ENCODE peak calls at places on chromosomes 7 and 10, in four cellular contexts. H is IMR-90, U is H9, Y is H1. B is an unnamed sample.

GRCh38 chr10:110903280-110904278 is 15.4 kb downstream of the BBIP1 start:
- DNase-seq in U (no peak), H (peak), Y (no peak), B (no peak)

GRCh38 chr10:15485684-15486316 is 114.7 kb upstream of the FAM171A1 start:
- DNase-seq in U (no peak), H (no peak), Y (no peak), B (no peak)

GRCh38 chr10:132518572-132519381 is 18.8 kb upstream of the INPP5A start:
- DNase-seq in U (peak), Y (peak), H (no peak), B (peak)

GRCh38 chr10:89734616-89735015 is 33.2 kb downstream of the KIF20B start:
- DNase-seq in U (no peak), H (no peak), Y (no peak), B (no peak)

GRCh38 chr10:100569687-100570517 is 34.2 kb downstream of the HIF1AN start:
- DNase-seq in H (no peak), U (peak), Y (peak), B (peak)

GRCh38 chr10:129971381-129972144 is 7.5 kb upstream of the EBF3 start:
- DNase-seq in H (peak), Y (peak), U (peak), B (peak)

GRCh38 chr7:143393267-143394041 is 12.3 kb downstream of the ZYX start:
- DNase-seq in H (peak), U (peak), Y (no peak), B (no peak)

GRCh38 chr10:99232357-99232999 is 3.2 kb downstream of the HPSE2 start:
- DNase-seq in Y (peak), H (no peak), U (peak), B (peak)

GRCh38 chr10:128047991-128048826 is 78.0 kb downstream of the MKI67 start:
- DNase-seq in H (peak), U (no peak), Y (no peak), B (no peak)

GRCh38 chr7:54080525-54080924 is 461.6 kb upstream of the VSTM2A start:
- DNase-seq in H (no peak), Y (no peak), U (no peak), B (no peak)

GRCh38 chr7:151665363-151665762 is 145.7 kb upstream of the RHEB start:
- DNase-seq in H (peak), Y (no peak), U (no peak), B (no peak)

GRCh38 chr7:28675429-28675828 is 263.1 kb downstream of the CREB5 start:
- DNase-seq in Y (no peak), U (no peak), H (no peak), B (no peak)

GRCh38 chr10:5486852-5487235 is 12.5 kb downstream of the CALML5 start:
- DNase-seq in U (no peak), H (no peak), Y (no peak), B (no peak)

GRCh38 chr10:87925570-87925969 is 62.1 kb downstream of the PTEN start:
- DNase-seq in U (no peak), Y (no peak), H (no peak), B (no peak)

GRCh38 chr7:28003408-28003807 is 177.2 kb downstream of the JAZF1 start:
- DNase-seq in Y (no peak), U (no peak), H (no peak), B (no peak)

GRCh38 chr10:83988435-83988834 is 150.9 kb upstream of the GHITM start:
- DNase-seq in Y (no peak), H (no peak), U (no peak), B (no peak)

GRCh38 chr7:114977277-114977676 is 55.4 kb downstream of the MDFIC start:
- DNase-seq in Y (no peak), H (no peak), U (peak), B (peak)

GRCh38 chr7:109527833-109528232 is 958.2 kb downstream of the DNAJB9 start:
- DNase-seq in Y (no peak), H (no peak), U (no peak), B (no peak)

GRCh38 chr10:82377608-82378007 is 502.6 kb downstream of the NRG3 start:
- DNase-seq in U (no peak), H (no peak), Y (peak), B (peak)

GRCh38 chr10:3192856-3193635 is 20.5 kb upstream of the PITRM1 start:
- DNase-seq in H (peak), Y (peak), U (no peak), B (peak)

GRCh38 chr7:78499966-78500365 is 701.4 kb downstream of the PHTF2 start:
- DNase-seq in Y (no peak), H (peak), U (no peak), B (no peak)

GRCh38 chr7:5766321-5766761 is 15.1 kb downstream of the RNF216 start:
- DNase-seq in U (no peak), Y (no peak), H (peak), B (no peak)

GRCh38 chr10:33132626-33133025 is 174.6 kb upstream of the ITGB1 start:
- DNase-seq in Y (no peak), U (peak), H (no peak), B (no peak)

GRCh38 chr7:19773361-19773760 is at the start of gene TMEM196:
- DNase-seq in U (peak), H (no peak), Y (peak), B (no peak)

GRCh38 chr10:88848499-88848898 is 3.1 kb downstream of the ANKRD22 start:
- DNase-seq in Y (no peak), H (peak), U (no peak), B (no peak)

GRCh38 chr7:32150589-32150988 is 80.4 kb upstream of the PDE1C start:
- DNase-seq in U (no peak), Y (no peak), H (no peak), B (no peak)

GRCh38 chr10:56319386-56319785 is 41.7 kb downstream of the ZWINT start:
- DNase-seq in U (no peak), H (peak), Y (no peak), B (no peak)

GRCh38 chr7:27642271-27642670 is 20.4 kb downstream of the HIBADH start:
- DNase-seq in H (no peak), Y (no peak), U (no peak), B (no peak)

GRCh38 chr7:157983442-157984137 is 604.0 kb downstream of the PTPRN2 start:
- DNase-seq in H (no peak), Y (no peak), U (no peak), B (no peak)

GRCh38 chr7:38105874-38106483 is 72.1 kb upstream of the STARD3NL start:
- DNase-seq in Y (no peak), U (no peak), H (peak), B (peak)

GRCh38 chr10:2137549-2138174 is 400.3 kb upstream of the ADARB2 start:
- DNase-seq in H (no peak), Y (peak), U (peak), B (peak)

GRCh38 chr10:112140110-112140755 is 43.3 kb downstream of the GPAM start:
- DNase-seq in H (peak), U (peak), Y (peak), B (peak)

GRCh38 chr10:7922707-7923106 is 104.4 kb downstream of the TAF3 start:
- DNase-seq in H (no peak), Y (no peak), U (no peak), B (peak)

GRCh38 chr10:106424076-106424475 is 740.4 kb downstream of the SORCS1 start:
- DNase-seq in Y (no peak), H (peak), U (no peak), B (no peak)

GRCh38 chr10:106424981-106425380 is 739.5 kb downstream of the SORCS1 start:
- DNase-seq in Y (no peak), H (peak), U (no peak), B (no peak)
- H3K56ac ChIP-seq in Y (no peak), H (peak), U (no peak), B (no peak)

DNA sequence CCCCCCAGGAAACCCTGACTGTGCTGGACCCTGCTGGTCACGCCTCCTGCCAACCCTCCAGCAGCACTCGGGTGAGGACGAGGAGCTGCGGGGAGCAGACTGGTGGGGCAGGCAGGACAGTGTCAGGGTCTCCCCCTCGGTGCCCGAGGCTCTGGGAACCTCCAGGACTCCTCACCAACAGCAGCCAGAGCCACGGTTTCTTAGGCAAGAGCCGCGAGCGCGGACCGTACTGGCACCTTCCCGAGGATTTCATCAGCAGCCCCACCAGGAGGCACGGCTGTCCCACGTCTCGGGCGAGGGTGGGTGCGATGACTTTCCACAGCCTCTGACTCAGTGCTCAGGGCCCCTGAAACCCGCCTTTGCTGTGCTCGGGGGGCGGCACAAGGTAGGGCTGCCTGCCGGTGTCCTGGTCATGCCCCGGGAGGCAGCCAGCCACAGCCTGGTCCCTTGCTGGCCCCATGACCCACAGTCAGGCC is 186.9 kb downstream of the ELFN1 start:
- DNase-seq in H (no peak), Y (no peak), U (no peak), B (no peak)
- H3K56ac ChIP-seq in H (no peak), Y (no peak), U (no peak), B (peak)

GRCh38 chr7:105531797-105532671 is at the start of gene RINT1:
- DNase-seq in H (peak), Y (peak), U (peak), B (peak)
- H3K56ac ChIP-seq in H (peak), Y (peak), U (no peak), B (peak)

GRCh38 chr7:94675356-94675755 is 19.4 kb upstream of the SGCE start:
- DNase-seq in Y (no peak), H (peak), U (no peak), B (no peak)

GRCh38 chr7:94679341-94679740 is 23.4 kb upstream of the SGCE start:
- DNase-seq in Y (no peak), H (peak), U (no peak), B (no peak)

GRCh38 chr7:94671444-94672235 is 15.7 kb upstream of the SGCE start:
- DNase-seq in Y (no peak), H (no peak), U (no peak), B (no peak)

GRCh38 chr7:94676431-94676830 is 20.5 kb upstream of the SGCE start:
- DNase-seq in U (no peak), Y (no peak), H (no peak), B (no peak)
- H3K56ac ChIP-seq in U (no peak), Y (no peak), H (no peak), B (no peak)

GRCh38 chr10:116026315-116026714 is 246.7 kb downstream of the GFRA1 start:
- DNase-seq in Y (no peak), U (peak), H (no peak), B (peak)
- H3K56ac ChIP-seq in Y (no peak), U (no peak), H (no peak), B (no peak)

GRCh38 chr7:123673137-123673732 is 17.6 kb downstream of the LMOD2 start:
- DNase-seq in H (no peak), U (no peak), Y (no peak), B (no peak)
- H3K56ac ChIP-seq in H (no peak), U (no peak), Y (no peak), B (no peak)

GRCh38 chr7:36076073-36076472 is 77.0 kb upstream of the EEPD1 start:
- DNase-seq in Y (no peak), H (no peak), U (no peak), B (no peak)
- H3K56ac ChIP-seq in Y (no peak), H (no peak), U (no peak), B (no peak)

B was measured in mesendoderm.